ENCODE peak calls at places on chromosomes 2 and 18, in seven cellular contexts. Z, K, U, D, A, L and H are unnamed samples.

GRCh38 chr18:56076735-56077134 is 488.7 kb upstream of the TCF4 start:
- DNase-seq in Z (no peak), K (no peak), U (no peak), D (no peak), A (no peak), L (no peak), H (no peak)

GRCh38 chr18:73645175-73645715 is 502.4 kb downstream of the FBXO15 start:
- DNase-seq in Z (no peak), K (no peak), U (no peak), D (no peak), A (peak; percentile 50), L (peak; percentile 32), H (peak; percentile 38)

GRCh38 chr2:76197842-76198448 is 487.2 kb upstream of the GCFC2 start:
- DNase-seq in Z (peak; percentile 74), K (peak; percentile 27), U (no peak), D (peak; percentile 80), A (peak; percentile 64), L (peak; percentile 67), H (peak; percentile 1)

GRCh38 chr2:43152186-43152585 is 74.2 kb downstream of the ZFP36L2 start:
- DNase-seq in Z (no peak), K (no peak), U (no peak), D (no peak), A (no peak), L (no peak), H (no peak)

GRCh38 chr18:34729264-34729663 is 19.2 kb downstream of the DTNA start:
- DNase-seq in Z (peak; percentile 71), K (no peak), U (no peak), D (peak; percentile 70), A (peak; percentile 58), L (peak; percentile 45), H (peak; percentile 51)

GRCh38 chr2:3025261-3025660 is 352.4 kb downstream of the EIPR1 start:
- DNase-seq in Z (no peak), K (no peak), U (no peak), D (no peak), A (no peak), L (no peak), H (no peak)

GRCh38 chr18:69215151-69215550 is 185.5 kb upstream of the DOK6 start:
- DNase-seq in Z (no peak), K (no peak), U (no peak), D (no peak), A (no peak), L (no peak), H (no peak)

GRCh38 chr2:66021296-66021695 is 413.6 kb upstream of the MEIS1 start:
- DNase-seq in Z (no peak), K (no peak), U (no peak), D (no peak), A (peak; percentile 52), L (no peak), H (no peak)

GRCh38 chr2:159091981-159092380 is 123.5 kb downstream of the TANC1 start:
- DNase-seq in Z (no peak), K (no peak), U (no peak), D (no peak), A (no peak), L (no peak), H (no peak)

GRCh38 chr2:29014331-29014730 is 33.2 kb downstream of the TOGARAM2 start:
- DNase-seq in Z (no peak), K (no peak), U (no peak), D (no peak), A (no peak), L (no peak), H (no peak)

GRCh38 chr2:23662941-23663729 is 263.8 kb downstream of the ATAD2B start:
- DNase-seq in Z (peak; percentile 24), K (peak; percentile 27), U (no peak), D (no peak), A (no peak), L (no peak), H (no peak)

GRCh38 chr18:22417496-22418188 is at the start of gene CTAGE1:
- DNase-seq in Z (no peak), K (no peak), U (no peak), D (peak; percentile 38), A (no peak), L (no peak), H (no peak)

GRCh38 chr2:129242201-129242710 is 737.2 kb upstream of the RAB6C start:
- DNase-seq in Z (no peak), K (no peak), U (no peak), D (no peak), A (no peak), L (no peak), H (no peak)

GRCh38 chr2:199962203-199962602 is 6.8 kb downstream of the MAIP1 start:
- DNase-seq in Z (no peak), K (no peak), U (no peak), D (no peak), A (no peak), L (no peak), H (no peak)

GRCh38 chr2:230927711-230928341 is 2.8 kb upstream of the GPR55 start:
- DNase-seq in Z (no peak), K (no peak), U (no peak), D (no peak), A (no peak), L (no peak), H (no peak)

GRCh38 chr2:177553176-177553909 is 160.8 kb downstream of the AGPS start:
- DNase-seq in Z (no peak), K (no peak), U (no peak), D (no peak), A (peak; percentile 54), L (peak; percentile 18), H (peak; percentile 18)

GRCh38 chr18:62772860-62773584 is 57.7 kb downstream of the PHLPP1 start:
- DNase-seq in Z (no peak), K (no peak), U (no peak), D (no peak), A (no peak), L (no peak), H (no peak)

GRCh38 chr2:196987654-196988364 is 61.3 kb upstream of the PGAP1 start:
- DNase-seq in Z (peak; percentile 20), K (no peak), U (no peak), D (peak; percentile 6), A (peak; percentile 99), L (peak; percentile 98), H (peak; percentile 96)

GRCh38 chr2:6896930-6897759 is 19.6 kb downstream of the RSAD2 start:
- DNase-seq in Z (peak; percentile 36), K (no peak), U (no peak), D (no peak), A (peak; percentile 32), L (peak; percentile 62), H (peak; percentile 9)

GRCh38 chr18:78957140-78957539 is 22.5 kb upstream of the SALL3 start:
- DNase-seq in Z (no peak), K (no peak), U (no peak), D (no peak), A (no peak), L (no peak), H (no peak)

DNA sequence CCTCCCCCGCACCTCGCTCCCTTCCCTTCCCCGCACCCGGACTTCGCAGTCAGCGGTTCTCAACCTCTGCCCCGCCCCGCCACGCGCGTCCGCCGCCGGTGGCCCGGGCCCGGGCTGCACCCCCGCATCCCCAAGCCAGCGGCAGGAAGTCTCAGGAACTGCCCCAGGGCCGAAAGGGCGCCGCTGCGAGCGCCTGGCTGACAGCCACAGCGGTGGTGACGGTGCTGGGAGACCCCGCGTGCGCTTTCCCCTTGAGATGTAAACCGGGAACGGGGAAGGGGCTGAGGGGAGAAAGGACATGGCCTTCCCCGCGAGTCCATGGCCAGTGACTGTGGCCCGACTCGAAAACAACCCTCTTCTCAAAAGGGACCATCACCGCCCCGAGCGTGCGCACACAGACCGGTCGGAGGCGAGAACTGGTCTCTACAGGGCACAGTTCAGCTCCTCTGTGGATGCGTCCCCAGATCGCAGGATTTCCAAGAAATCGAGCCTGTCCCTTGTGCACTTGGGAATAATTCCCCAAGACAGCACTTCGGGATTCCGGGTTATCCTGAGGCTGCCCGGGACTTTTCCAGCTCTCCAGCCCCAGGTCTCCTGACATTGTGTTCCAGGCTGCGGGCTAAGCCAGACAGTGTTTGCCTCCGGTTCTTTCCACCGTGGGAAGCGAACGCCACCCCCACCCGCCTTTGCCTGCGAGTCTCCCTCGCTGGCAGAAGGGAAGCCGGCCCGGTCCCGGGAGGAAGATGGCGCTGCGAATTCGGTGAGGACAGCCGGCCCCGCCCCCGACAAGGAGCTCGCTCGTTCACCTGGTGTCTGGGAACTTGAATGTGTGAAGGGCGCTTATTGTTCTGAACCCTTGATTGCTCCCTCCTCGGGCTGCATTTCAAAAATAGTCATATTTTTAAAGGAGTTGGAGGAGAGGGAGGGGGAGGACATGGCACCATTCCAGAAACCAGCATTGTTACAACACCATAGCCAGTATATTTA is 2.7 kb downstream of the LRATD1 start:
- DNase-seq in Z (peak; percentile 75), K (peak; percentile 51), U (peak; percentile 80), D (peak; percentile 67), A (peak; percentile 78), L (peak; percentile 75), H (peak; percentile 79)
- TF ChIP-seq CTCF in Z (no peak), K (no peak), U (no peak), D (peak; percentile 18), A (peak; percentile 23), L (peak; percentile 25), H (peak; percentile 8)

GRCh38 chr18:60069145-60069544 is 169.3 kb downstream of the PMAIP1 start:
- DNase-seq in Z (no peak), K (no peak), U (no peak), D (no peak), A (no peak), L (no peak), H (no peak)

GRCh38 chr18:60064271-60064670 is 164.5 kb downstream of the PMAIP1 start:
- DNase-seq in Z (no peak), K (no peak), U (no peak), D (no peak), A (peak; percentile 83), L (peak; percentile 10), H (peak; percentile 69)

GRCh38 chr18:60067426-60068210 is 167.8 kb downstream of the PMAIP1 start:
- DNase-seq in Z (peak; percentile 25), K (no peak), U (no peak), D (peak; percentile 83), A (no peak), L (no peak), H (no peak)

GRCh38 chr18:60070631-60071030 is 170.8 kb downstream of the PMAIP1 start:
- DNase-seq in Z (no peak), K (no peak), U (no peak), D (no peak), A (peak; percentile 76), L (peak; percentile 71), H (peak; percentile 25)

GRCh38 chr18:60066576-60066975 is 166.8 kb downstream of the PMAIP1 start:
- DNase-seq in Z (no peak), K (no peak), U (no peak), D (no peak), A (no peak), L (no peak), H (no peak)
- TF ChIP-seq CTCF in Z (no peak), K (no peak), U (no peak), D (no peak), A (no peak), L (no peak), H (no peak)

DNA sequence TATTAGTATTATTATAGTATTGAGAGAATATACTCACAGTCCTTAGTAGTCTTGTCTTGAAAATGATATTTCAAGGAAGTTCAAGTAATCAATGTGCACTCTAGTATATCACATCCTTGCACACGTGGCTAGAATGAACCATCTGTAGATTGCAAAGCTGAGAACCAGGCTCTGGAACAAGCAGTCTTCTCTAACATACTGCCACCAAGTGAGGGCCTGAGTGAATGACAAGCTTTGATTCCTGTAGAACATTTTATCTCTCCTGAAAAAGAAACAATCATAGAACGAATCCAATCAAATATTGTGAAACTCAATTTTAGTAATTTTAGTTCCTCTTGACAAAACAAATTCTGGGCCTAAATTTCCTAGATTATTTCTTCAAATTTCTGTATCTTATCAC is 55.3 kb upstream of the SULT1C3 start:
- DNase-seq in Z (peak; percentile 41), K (no peak), U (no peak), D (peak; percentile 42), A (peak; percentile 39), L (peak; percentile 12), H (no peak)
- TF ChIP-seq CTCF in Z (peak; percentile 40), K (no peak), U (peak; percentile 62), D (peak; percentile 61), A (peak; percentile 45), L (peak; percentile 52), H (peak; percentile 40)

GRCh38 chr2:236026839-236027238 is 141.3 kb downstream of the GBX2 start:
- DNase-seq in Z (no peak), K (no peak), U (no peak), D (no peak), A (no peak), L (no peak), H (no peak)
- TF ChIP-seq CTCF in Z (no peak), K (no peak), U (no peak), D (no peak), A (no peak), L (no peak), H (no peak)